ENCODE peak calls at places on chromosome 7, in four cellular contexts. S is ovary, F is spleen, V is HCT116. W is an unnamed sample. For H3K4me1, the result is how much of the 10 kb centered on the place peaks cover.

GRCh38 chr7:20395094-20395493 is 64.4 kb downstream of the ITGB8 start:
- DNase-seq in S (no peak), F (no peak), V (no peak), W (no peak)

GRCh38 chr7:120926943-120927346 is 23.6 kb upstream of the ING3 start:
- DNase-seq in S (no peak), F (no peak), V (no peak), W (no peak)

GRCh38 chr7:106329971-106330733 is 45.4 kb upstream of the NAMPT start:
- DNase-seq in S (no peak), F (no peak), V (no peak), W (no peak)

GRCh38 chr7:73668103-73668937 is 689 bp downstream of the VPS37D start:
- DNase-seq in S (peak), F (peak), V (no peak), W (no peak)

GRCh38 chr7:117495313-117495712 is 15.5 kb downstream of the CFTR start:
- DNase-seq in S (no peak), F (no peak), V (no peak), W (no peak)

GRCh38 chr7:111092406-111093160 is 1.7 kb downstream of the LRRN3 start:
- DNase-seq in S (no peak), F (no peak), V (no peak), W (no peak)

GRCh38 chr7:10122573-10123100 is 851.0 kb upstream of the PHF14 start:
- DNase-seq in S (no peak), F (no peak), V (no peak), W (no peak)

GRCh38 chr7:77691892-77692491 is 4.3 kb upstream of the RSBN1L start:
- DNase-seq in S (no peak), F (no peak), V (no peak), W (no peak)

GRCh38 chr7:88566174-88566729 is 193.2 kb upstream of the ZNF804B start:
- DNase-seq in S (no peak), F (no peak), V (no peak), W (no peak)

GRCh38 chr7:41224063-41224763 is 478.7 kb downstream of the INHBA start:
- DNase-seq in S (no peak), F (no peak), V (peak), W (no peak)

GRCh38 chr7:79604841-79605240 is 151.4 kb upstream of the MAGI2 start:
- DNase-seq in S (no peak), F (no peak), V (no peak), W (no peak)

GRCh38 chr7:116854132-116854531 is 8.3 kb upstream of the CAPZA2 start:
- DNase-seq in S (no peak), F (no peak), V (no peak), W (no peak)

GRCh38 chr7:148264933-148265557 is 325.5 kb upstream of the C7orf33 start:
- DNase-seq in S (no peak), F (no peak), V (peak), W (no peak)

GRCh38 chr7:112073530-112073929 is 132.7 kb downstream of the DOCK4 start:
- DNase-seq in S (no peak), F (no peak), V (no peak), W (no peak)

GRCh38 chr7:121003986-121004685 is 15.6 kb downstream of the CPED1 start:
- DNase-seq in S (peak), F (no peak), V (no peak), W (no peak)

GRCh38 chr7:45181991-45182855 is 24.6 kb downstream of the RAMP3 start:
- DNase-seq in S (no peak), F (peak), V (no peak), W (peak)

GRCh38 chr7:114218283-114218682 is 196.3 kb upstream of the FOXP2 start:
- DNase-seq in S (no peak), F (no peak), V (no peak), W (no peak)

GRCh38 chr7:19117081-19117869 is at the start of gene TWIST1:
- DNase-seq in S (peak), F (peak), V (no peak), W (peak)
- TF ChIP-seq CTCF in S (no peak), F (no peak), V (no peak), W (no peak)

DNA sequence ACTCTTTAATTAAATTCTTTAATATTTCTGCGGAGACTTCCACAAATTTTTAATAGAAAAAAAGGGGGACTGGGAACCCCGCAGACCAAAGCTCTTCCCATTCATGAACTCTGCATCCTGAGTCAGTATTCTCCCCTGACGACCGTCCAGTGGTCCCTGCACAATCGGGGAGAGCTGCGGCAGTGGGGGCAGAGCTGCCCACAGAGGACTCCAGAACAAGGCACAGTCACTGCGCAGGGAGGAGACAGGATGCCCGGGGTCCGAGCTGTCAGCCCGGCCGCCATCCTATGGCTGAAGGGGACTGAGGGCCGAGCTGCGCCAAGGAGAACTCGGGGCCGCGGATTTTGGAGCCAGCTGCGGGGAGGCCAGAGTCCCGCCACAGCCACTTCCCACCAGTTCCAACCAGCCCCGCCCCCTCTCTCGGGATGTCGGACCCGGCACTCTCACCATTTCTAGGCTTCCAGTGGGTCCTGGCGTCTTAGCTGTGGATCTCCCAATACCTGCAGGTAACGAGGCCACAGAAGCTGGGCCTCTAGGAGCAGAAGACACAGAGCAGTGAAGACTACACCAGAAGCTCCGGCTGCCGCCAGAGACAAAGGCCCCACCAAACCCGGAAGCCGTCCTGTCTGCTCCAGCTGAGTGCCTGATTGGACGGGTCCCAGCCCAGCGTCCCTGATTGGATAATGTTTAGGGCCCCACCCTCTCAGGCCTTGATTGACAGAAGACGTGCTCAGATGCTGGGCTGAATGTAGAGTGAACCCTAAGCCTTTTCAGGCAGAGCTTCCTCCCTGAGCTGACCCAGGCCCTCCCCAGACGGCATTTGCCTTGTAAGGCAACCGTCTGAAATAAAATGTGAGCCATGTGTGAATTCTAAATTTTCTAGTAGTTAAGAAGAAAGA is at the start of gene ERV3-1:
- DNase-seq in S (peak), F (peak), V (peak), W (peak)
- TF ChIP-seq POLR2A in S (peak), F (peak), V (peak), W (peak)

DNA sequence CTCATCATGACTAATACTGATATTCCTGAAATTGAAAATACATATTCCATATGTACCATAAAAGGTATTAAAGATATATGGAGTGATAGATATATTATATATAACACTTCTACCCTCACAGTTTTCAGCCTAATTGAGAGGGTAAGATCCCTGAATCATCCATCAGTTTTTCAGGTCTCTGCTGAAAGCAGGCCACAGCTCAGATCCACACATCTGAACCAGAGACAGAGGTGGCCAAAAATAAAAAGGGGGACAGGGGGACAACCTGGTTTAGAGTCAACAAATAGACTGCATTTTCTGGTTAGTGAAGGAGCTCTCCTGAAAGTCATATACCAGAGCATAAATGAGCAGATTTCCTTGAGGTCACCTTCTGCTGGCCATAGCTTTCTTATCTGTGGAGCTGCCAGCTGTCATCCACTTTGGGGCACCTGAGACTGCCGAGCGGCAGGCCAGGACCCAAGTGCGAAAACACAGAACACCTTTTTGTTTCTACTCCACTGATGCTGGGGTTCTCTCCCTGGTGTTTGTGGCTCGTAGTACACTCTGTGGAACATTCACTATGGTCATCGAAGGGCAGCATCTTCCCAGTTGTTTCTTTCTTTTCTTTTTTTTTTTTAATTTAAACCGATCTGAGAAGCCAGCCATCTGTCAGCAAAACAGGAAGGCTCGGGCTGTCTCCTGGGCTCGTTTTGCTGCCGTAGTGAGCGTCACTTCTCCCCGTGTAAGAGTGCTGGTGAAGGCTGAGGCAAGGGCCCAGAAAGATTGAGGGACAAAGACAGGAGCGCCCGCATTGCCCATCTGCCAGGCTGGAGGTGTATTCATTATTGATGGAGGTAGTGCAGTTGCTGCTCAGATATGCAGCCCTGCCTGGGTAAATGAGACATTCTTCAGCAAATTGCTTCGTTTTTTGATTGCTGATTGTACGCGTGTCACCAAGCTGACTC is 13.5 kb downstream of the IKZF1 start:
- DNase-seq in S (no peak), F (peak), V (no peak), W (no peak)
- H3K4me1 ChIP-seq in S (under half), F (half or more), V (under half), W (under half)

DNA sequence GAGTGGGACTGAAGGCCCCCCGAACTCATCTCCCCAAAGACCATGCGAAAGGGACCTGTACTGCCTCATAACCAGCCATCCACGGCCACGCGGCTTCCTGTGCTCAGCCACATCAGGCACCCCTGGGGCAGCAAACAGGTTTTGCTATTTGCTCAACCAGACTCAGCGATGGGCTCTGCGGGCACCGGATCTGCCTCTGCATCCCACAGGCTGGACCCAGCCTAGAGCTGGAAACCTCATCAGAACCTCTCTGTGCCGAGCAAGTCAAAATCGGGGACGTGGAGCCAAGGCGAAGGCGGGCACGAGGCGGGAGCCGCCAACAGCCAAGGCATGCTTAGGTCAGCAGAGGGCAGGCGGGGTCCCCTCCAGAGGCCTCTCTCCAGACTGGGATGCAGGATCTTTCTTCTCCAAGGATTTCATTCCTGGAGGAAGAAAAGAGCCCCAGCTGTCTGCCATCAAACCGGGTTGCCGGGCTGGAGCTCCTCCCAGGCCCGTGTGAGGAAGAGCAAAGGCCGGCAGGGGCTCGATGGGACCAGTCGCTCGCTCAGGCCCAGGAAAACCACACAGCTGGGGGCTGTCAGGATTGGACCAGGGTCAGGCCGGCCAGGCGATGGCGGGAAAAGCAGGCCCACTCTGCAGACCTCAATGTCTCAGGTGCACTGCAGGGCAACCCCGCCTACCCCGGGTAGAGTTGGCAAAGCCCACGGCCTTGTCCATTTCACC is 98.3 kb upstream of the DNAAF5 start:
- DNase-seq in S (peak), F (peak), V (no peak), W (no peak)
- TF ChIP-seq CTCF in S (no peak), F (no peak), V (no peak), W (no peak)

DNA sequence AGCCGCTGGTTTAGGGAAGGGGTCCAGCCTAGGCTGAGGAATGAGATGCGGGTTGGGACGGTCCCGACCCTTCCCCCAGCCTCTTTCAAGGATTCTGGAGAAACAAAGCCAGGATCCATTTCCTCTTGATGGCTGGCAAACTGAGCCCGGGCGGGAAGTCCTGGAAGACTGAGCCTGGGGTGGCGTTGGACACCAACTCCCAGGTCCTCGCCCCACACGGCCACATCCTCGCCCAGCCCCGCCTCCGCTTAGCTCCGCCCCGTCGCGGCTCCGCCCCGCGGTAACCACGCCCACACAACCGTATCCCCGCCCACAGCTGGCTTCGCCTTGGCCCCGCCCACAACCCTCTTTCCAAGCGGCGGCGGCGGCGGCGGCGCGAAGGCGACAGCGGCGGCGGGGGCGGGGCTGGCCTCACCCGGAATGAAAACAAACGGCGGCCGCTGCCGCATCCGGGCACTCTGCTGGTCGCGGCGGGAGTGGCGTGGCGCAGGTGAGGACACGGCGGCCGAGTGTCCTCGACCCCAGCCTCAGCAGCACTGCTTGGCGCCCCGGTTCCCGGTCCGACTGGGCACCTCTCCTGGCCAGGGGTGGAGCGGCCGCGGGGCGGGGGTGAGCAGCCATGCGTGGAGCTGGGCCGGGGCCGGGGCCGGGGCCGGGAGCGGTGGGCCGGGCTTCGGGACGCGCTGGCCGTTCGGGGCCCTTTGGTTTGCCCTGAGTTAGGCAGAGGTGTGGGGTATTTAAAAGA is at the start of gene NUB1:
- DNase-seq in S (peak), F (peak), V (peak), W (peak)
- TF ChIP-seq POLR2A in S (peak), F (no peak), V (peak), W (peak)

GRCh38 chr7:130930260-130930659 is 196.3 kb upstream of the KLF14 start:
- DNase-seq in S (no peak), F (peak), V (no peak), W (no peak)

GRCh38 chr7:130932667-130933432 is 198.8 kb upstream of the KLF14 start:
- DNase-seq in S (no peak), F (no peak), V (no peak), W (no peak)

GRCh38 chr7:130930710-130931109 is 196.7 kb upstream of the KLF14 start:
- DNase-seq in S (no peak), F (no peak), V (no peak), W (no peak)

GRCh38 chr7:130933919-130934318 is 199.9 kb upstream of the KLF14 start:
- DNase-seq in S (no peak), F (no peak), V (no peak), W (no peak)

GRCh38 chr7:130932088-130932487 is 198.1 kb upstream of the KLF14 start:
- DNase-seq in S (no peak), F (no peak), V (no peak), W (no peak)
- H3K4me1 ChIP-seq in S (under half), F (half or more), V (half or more), W (under half)

DNA sequence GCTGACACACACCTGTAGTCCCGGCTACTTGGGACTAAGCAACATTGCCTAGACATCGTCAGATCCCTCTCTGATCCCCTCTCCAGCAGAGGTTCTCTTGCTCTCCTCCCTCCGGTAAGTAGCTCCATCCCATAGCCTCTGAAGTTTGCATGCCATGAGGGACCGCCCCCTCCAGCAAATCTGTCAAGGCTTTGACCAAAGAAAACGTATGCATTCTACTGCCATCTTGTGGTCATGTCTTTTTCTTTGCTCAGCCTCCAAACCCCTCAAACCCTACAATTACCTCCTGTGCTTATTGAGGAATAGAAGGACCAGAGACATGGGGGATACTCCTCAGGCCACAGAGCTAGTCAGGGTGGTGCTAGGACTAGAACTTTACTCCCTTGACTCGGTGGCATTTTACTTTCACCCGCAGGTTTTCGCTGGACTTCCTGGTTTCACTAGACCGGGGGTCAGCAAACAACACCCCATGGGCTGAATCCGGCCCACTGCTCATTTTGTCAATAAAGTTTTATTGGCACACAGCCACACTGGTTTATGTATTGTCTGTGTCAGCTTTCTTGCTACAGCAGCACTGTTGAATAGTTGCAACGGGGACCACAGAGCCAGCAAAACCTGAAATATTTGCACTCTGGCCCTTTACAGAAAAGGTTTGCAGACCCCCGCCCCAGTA is 202.6 kb upstream of the FOXK1 start:
- DNase-seq in S (no peak), F (no peak), V (peak), W (no peak)
- TF ChIP-seq CTCF in S (no peak), F (peak), V (peak), W (no peak)

GRCh38 chr7:101319401-101319800 is 2.2 kb downstream of the IFT22 start:
- DNase-seq in S (no peak), F (no peak), V (no peak), W (no peak)

DNA sequence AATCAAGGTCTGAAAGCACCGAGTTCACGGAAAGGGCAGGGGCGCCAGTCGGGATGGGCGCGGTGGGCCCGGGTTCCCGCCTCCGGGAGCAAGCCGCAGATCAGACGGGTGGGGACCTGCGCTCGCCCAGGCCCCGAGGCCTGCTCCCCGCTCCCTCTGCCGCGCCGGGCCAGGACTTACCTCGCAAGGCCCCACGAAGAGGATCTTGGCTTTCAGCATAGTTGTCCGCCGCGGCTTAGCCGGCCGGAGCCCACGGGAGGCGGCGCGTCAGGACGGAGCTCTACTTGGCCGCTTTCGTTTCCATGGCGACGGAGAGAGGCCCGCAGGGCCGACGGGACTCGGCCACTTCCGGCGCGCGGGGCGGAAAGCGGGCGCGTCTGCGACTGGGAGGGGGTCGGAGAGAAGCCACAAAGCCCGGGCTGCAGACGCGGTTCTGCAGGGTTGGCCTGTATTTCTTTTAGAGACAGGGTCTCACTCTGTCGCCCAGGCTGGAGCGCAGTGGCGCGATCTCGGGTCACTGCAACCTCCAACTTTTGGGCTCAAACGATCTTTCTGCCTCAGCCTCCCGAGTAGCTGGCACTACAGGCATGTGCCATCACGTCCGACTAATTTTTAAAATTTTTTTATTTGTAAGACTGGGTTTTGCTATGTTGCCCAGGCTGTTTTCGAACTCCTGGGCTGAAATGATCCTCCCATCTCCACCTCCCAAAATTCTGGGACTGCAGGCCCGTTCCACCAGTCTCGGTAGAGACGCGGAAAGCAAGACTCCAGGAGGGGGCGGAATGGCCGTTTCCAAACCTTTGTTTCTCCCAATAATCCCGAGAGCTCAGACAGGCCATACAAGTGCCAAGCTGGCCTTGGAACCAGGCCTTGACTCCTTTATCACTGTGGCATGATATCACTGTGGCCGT is at the start of gene IFT22:
- DNase-seq in S (peak), F (peak), V (peak), W (peak)
- TF ChIP-seq POLR2A in S (no peak), F (no peak), V (peak), W (no peak)

GRCh38 chr7:137989590-137989989 is 12.3 kb downstream of the CREB3L2 start:
- DNase-seq in S (no peak), F (no peak), V (no peak), W (no peak)
- H3K4me1 ChIP-seq in S (half or more), F (half or more), V (under half), W (half or more)

W was measured in suprapubic skin.